ENCODE peak calls at places on chromosomes 6 and 20, in four cellular contexts. One of them, this sample, is unnamed.

GRCh38 chr20:53916173-53916512 is 154.3 kb downstream of the BCAS1 start:
- DNase-seq in thoracic aorta: no peak
- DNase-seq in DND-41: no peak
- DNase-seq in psoas muscle: no peak
- DNase-seq in this sample: no peak

GRCh38 chr6:129872591-129872990 is 11.5 kb upstream of the TMEM244 start:
- DNase-seq in thoracic aorta: no peak
- DNase-seq in DND-41: no peak
- DNase-seq in psoas muscle: no peak
- DNase-seq in this sample: no peak

GRCh38 chr20:58891076-58891685 is 38.7 kb downstream of the GNAS start:
- DNase-seq in thoracic aorta: no peak
- DNase-seq in DND-41: no peak
- DNase-seq in psoas muscle: peak
- DNase-seq in this sample: peak

GRCh38 chr6:138001750-138002349 is 105.4 kb downstream of the PERP start:
- DNase-seq in thoracic aorta: peak
- DNase-seq in DND-41: peak
- DNase-seq in psoas muscle: no peak
- DNase-seq in this sample: peak

GRCh38 chr6:169965657-169966311 is 214.4 kb downstream of the ERMARD start:
- DNase-seq in thoracic aorta: no peak
- DNase-seq in DND-41: no peak
- DNase-seq in psoas muscle: no peak
- DNase-seq in this sample: no peak

GRCh38 chr20:17202668-17203067 is 24.2 kb upstream of the PCSK2 start:
- DNase-seq in thoracic aorta: no peak
- DNase-seq in DND-41: no peak
- DNase-seq in psoas muscle: no peak
- DNase-seq in this sample: peak

GRCh38 chr6:3615391-3616380 is 135.8 kb downstream of the PXDC1 start:
- DNase-seq in thoracic aorta: no peak
- DNase-seq in DND-41: no peak
- DNase-seq in psoas muscle: no peak
- DNase-seq in this sample: no peak

GRCh38 chr6:90233994-90234393 is 62.6 kb downstream of the BACH2 start:
- DNase-seq in thoracic aorta: no peak
- DNase-seq in DND-41: peak
- DNase-seq in psoas muscle: no peak
- DNase-seq in this sample: no peak

GRCh38 chr20:17767624-17768023 is 67.9 kb downstream of the BANF2 start:
- DNase-seq in thoracic aorta: no peak
- DNase-seq in DND-41: no peak
- DNase-seq in psoas muscle: no peak
- DNase-seq in this sample: no peak

GRCh38 chr20:32436142-32436861 is 78.2 kb downstream of the ASXL1 start:
- DNase-seq in thoracic aorta: no peak
- DNase-seq in DND-41: no peak
- DNase-seq in psoas muscle: no peak
- DNase-seq in this sample: no peak

GRCh38 chr6:39791311-39791710 is 865 bp upstream of the DAAM2 start:
- DNase-seq in thoracic aorta: no peak
- DNase-seq in DND-41: no peak
- DNase-seq in psoas muscle: no peak
- DNase-seq in this sample: peak

GRCh38 chr20:10939297-10939949 is 265.6 kb upstream of the JAG1 start:
- DNase-seq in thoracic aorta: no peak
- DNase-seq in DND-41: no peak
- DNase-seq in psoas muscle: no peak
- DNase-seq in this sample: no peak

GRCh38 chr6:19834858-19835257 is 2.3 kb upstream of the ID4 start:
- DNase-seq in thoracic aorta: no peak
- DNase-seq in DND-41: no peak
- DNase-seq in psoas muscle: no peak
- DNase-seq in this sample: no peak

GRCh38 chr6:16582437-16583150 is 178.7 kb downstream of the ATXN1 start:
- DNase-seq in thoracic aorta: no peak
- DNase-seq in DND-41: no peak
- DNase-seq in psoas muscle: no peak
- DNase-seq in this sample: no peak

GRCh38 chr20:36532388-36532787 is 8.9 kb upstream of the MYL9 start:
- DNase-seq in thoracic aorta: no peak
- DNase-seq in DND-41: no peak
- DNase-seq in psoas muscle: no peak
- DNase-seq in this sample: no peak

GRCh38 chr20:57073402-57073801 is 193.0 kb downstream of the BMP7 start:
- DNase-seq in thoracic aorta: no peak
- DNase-seq in DND-41: no peak
- DNase-seq in psoas muscle: no peak
- DNase-seq in this sample: no peak

GRCh38 chr20:48826064-48826463 is 1.7 kb downstream of the PREX1 start:
- DNase-seq in thoracic aorta: no peak
- DNase-seq in DND-41: no peak
- DNase-seq in psoas muscle: no peak
- DNase-seq in this sample: peak
- H3K4me3 ChIP-seq in thoracic aorta: peak
- H3K4me3 ChIP-seq in DND-41: no peak
- H3K4me3 ChIP-seq in psoas muscle: peak
- H3K4me3 ChIP-seq in this sample: peak

GRCh38 chr6:37565267-37566208 is 65.8 kb upstream of the CCDC167 start:
- DNase-seq in thoracic aorta: no peak
- DNase-seq in DND-41: no peak
- DNase-seq in psoas muscle: no peak
- DNase-seq in this sample: peak
- H3K4me3 ChIP-seq in thoracic aorta: peak
- H3K4me3 ChIP-seq in DND-41: no peak
- H3K4me3 ChIP-seq in psoas muscle: peak
- H3K4me3 ChIP-seq in this sample: peak

DNA sequence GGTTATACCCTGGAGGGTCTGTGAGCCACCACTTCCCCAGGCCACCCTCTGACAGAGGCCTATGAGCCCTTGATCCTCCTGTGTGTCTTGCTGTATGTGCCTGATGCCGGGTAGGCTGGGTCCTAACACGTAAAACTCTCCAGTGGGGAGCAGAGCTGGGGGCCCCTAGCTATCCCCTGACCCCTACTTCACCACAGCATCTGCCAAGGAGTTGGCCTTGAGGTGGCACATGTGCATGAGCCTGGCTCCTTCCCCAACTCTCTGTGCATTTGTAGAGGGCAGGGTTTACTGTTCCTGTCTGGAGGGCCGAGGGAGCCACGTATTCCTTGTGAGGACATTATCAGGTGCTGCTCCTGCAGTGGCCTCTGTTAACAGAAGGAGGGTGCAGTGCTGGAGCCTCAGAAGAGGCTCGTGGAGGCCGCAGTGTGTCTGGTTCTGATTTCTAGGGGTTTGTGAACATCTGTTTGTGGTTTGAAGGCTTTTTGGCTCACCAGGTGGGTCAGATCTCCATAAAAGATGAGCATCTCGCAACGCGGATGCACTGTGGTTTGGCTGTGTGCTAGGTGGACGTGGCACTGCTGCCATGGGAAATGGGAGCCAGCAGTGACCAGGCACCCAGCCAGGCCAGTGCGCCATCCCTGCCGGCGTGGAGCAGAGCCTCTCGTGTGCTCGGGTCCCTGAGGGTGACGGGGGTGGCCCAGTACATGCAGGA is 152.1 kb downstream of the DTNBP1 start:
- DNase-seq in thoracic aorta: no peak
- DNase-seq in DND-41: no peak
- DNase-seq in psoas muscle: peak
- DNase-seq in this sample: no peak
- H3K4me3 ChIP-seq in thoracic aorta: no peak
- H3K4me3 ChIP-seq in DND-41: no peak
- H3K4me3 ChIP-seq in psoas muscle: no peak
- H3K4me3 ChIP-seq in this sample: no peak

DNA sequence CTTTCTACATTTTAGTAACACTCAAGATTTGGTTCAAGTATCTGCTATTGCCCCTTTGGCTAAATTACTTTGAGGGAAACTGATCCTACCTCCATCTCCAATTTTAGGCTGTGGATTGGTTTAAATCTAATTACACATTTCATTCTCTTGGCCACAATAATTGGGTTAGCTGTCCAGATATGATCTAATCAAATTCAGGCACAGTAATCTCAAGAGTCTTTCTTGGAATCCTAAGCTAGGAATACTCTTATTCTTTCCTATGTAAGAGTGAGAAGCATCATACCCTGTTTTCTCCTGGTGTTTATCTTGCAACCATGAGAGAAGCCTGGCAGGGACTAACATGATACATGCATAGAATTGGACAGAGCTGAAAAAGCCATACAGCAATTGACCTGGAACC is 300.4 kb upstream of the MARCKS start:
- DNase-seq in thoracic aorta: no peak
- DNase-seq in DND-41: no peak
- DNase-seq in psoas muscle: no peak
- DNase-seq in this sample: no peak
- H3K4me3 ChIP-seq in thoracic aorta: no peak
- H3K4me3 ChIP-seq in DND-41: no peak
- H3K4me3 ChIP-seq in psoas muscle: no peak
- H3K4me3 ChIP-seq in this sample: no peak

GRCh38 chr6:127518212-127518709 is 874 bp downstream of the MTCL3 start:
- DNase-seq in thoracic aorta: no peak
- DNase-seq in DND-41: no peak
- DNase-seq in psoas muscle: no peak
- DNase-seq in this sample: no peak
- H3K4me3 ChIP-seq in thoracic aorta: peak
- H3K4me3 ChIP-seq in DND-41: no peak
- H3K4me3 ChIP-seq in psoas muscle: no peak
- H3K4me3 ChIP-seq in this sample: peak

GRCh38 chr20:48619126-48620101 is 208.4 kb downstream of the PREX1 start:
- DNase-seq in thoracic aorta: no peak
- DNase-seq in DND-41: no peak
- DNase-seq in psoas muscle: peak
- DNase-seq in this sample: peak
- H3K4me3 ChIP-seq in thoracic aorta: no peak
- H3K4me3 ChIP-seq in DND-41: no peak
- H3K4me3 ChIP-seq in psoas muscle: no peak
- H3K4me3 ChIP-seq in this sample: no peak

GRCh38 chr6:14625173-14625895 is 507.8 kb downstream of the CD83 start:
- DNase-seq in thoracic aorta: no peak
- DNase-seq in DND-41: no peak
- DNase-seq in psoas muscle: no peak
- DNase-seq in this sample: no peak

GRCh38 chr6:14634072-14634471 is 516.5 kb downstream of the CD83 start:
- DNase-seq in thoracic aorta: no peak
- DNase-seq in DND-41: peak
- DNase-seq in psoas muscle: no peak
- DNase-seq in this sample: no peak

GRCh38 chr6:14635195-14635594 is 517.6 kb downstream of the CD83 start:
- DNase-seq in thoracic aorta: no peak
- DNase-seq in DND-41: peak
- DNase-seq in psoas muscle: no peak
- DNase-seq in this sample: no peak

GRCh38 chr6:14633453-14633852 is 515.9 kb downstream of the CD83 start:
- DNase-seq in thoracic aorta: no peak
- DNase-seq in DND-41: no peak
- DNase-seq in psoas muscle: no peak
- DNase-seq in this sample: no peak

DNA sequence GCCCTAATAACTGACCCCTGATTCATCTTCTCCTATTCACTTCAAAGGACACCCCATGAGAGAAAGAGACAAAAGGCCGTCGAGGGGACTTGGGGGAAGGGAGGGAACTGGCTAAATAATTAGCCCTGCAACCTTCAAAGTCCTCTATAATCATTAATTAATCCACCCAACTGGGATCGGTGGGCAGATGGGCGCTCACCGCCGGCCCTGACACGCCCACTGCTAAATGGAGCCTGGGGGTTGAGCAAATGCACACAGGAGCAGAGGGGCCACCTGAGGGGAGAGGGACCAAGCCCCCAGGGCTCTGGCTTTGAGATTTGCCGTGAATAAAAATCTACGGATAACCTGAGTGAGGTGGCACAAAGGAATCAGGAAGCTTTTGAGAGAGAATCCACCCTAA is 512.6 kb downstream of the CD83 start:
- DNase-seq in thoracic aorta: no peak
- DNase-seq in DND-41: no peak
- DNase-seq in psoas muscle: no peak
- DNase-seq in this sample: no peak
- H3K4me3 ChIP-seq in thoracic aorta: no peak
- H3K4me3 ChIP-seq in DND-41: no peak
- H3K4me3 ChIP-seq in psoas muscle: no peak
- H3K4me3 ChIP-seq in this sample: no peak

DNA sequence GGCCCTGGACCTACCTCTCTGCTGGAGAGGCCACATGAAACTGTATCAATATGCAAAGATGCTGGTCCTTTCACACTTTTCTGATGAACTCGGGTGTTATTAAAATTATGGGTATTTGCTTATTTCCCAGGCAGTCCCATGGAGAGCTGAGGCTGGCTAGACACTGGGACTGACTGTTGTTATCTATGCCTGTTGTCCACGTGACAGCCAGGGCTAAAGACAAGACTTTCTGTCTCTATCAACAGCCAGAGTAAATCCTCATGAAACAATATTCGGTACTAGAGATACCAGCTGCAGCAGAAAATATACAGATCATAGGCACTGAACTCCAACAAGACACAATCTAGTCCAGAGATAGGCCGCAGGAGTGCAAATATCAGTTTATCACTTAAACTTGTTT is 236.4 kb downstream of the FOXA2 start:
- DNase-seq in thoracic aorta: no peak
- DNase-seq in DND-41: no peak
- DNase-seq in psoas muscle: no peak
- DNase-seq in this sample: no peak
- H3K4me3 ChIP-seq in thoracic aorta: no peak
- H3K4me3 ChIP-seq in DND-41: no peak
- H3K4me3 ChIP-seq in psoas muscle: no peak
- H3K4me3 ChIP-seq in this sample: no peak

GRCh38 chr6:21295846-21296245 is 297.7 kb upstream of the SOX4 start:
- DNase-seq in thoracic aorta: no peak
- DNase-seq in DND-41: no peak
- DNase-seq in psoas muscle: no peak
- DNase-seq in this sample: no peak

GRCh38 chr6:21300439-21300838 is 293.1 kb upstream of the SOX4 start:
- DNase-seq in thoracic aorta: no peak
- DNase-seq in DND-41: no peak
- DNase-seq in psoas muscle: no peak
- DNase-seq in this sample: no peak

GRCh38 chr6:21294144-21294543 is 299.4 kb upstream of the SOX4 start:
- DNase-seq in thoracic aorta: no peak
- DNase-seq in DND-41: no peak
- DNase-seq in psoas muscle: no peak
- DNase-seq in this sample: no peak

GRCh38 chr6:21299216-21299615 is 294.3 kb upstream of the SOX4 start:
- DNase-seq in thoracic aorta: no peak
- DNase-seq in DND-41: no peak
- DNase-seq in psoas muscle: no peak
- DNase-seq in this sample: no peak
- H3K4me3 ChIP-seq in thoracic aorta: no peak
- H3K4me3 ChIP-seq in DND-41: no peak
- H3K4me3 ChIP-seq in psoas muscle: no peak
- H3K4me3 ChIP-seq in this sample: no peak